ENCODE peak calls at places on chromosomes 1 and 21, in ten cellular contexts. One of them, this sample, is unnamed.
A peak's percentile ranks its signal among the peaks of the same experiment; 100 is the strongest.

GRCh38 chr1:54819195-54819536 is 18.0 kb upstream of the TTC22 start:
- DNase-seq in LoVo: no peak
- DNase-seq in progenitor cell of endocrine pancreas: no peak
- DNase-seq in occipital lobe: no peak
- DNase-seq in GM20000: no peak
- DNase-seq in GM06990: no peak
- DNase-seq in OCI-LY7: no peak
- DNase-seq in KBM-7: no peak
- DNase-seq in substantia nigra: no peak
- DNase-seq in stimulated activated CD4-positive, alpha-beta T cell treated with anti-CD3 and anti-CD28 coated beads, Interleukin-15, amount 100 ng/mL, for 1 hour: no peak
- DNase-seq in this sample: no peak

GRCh38 chr1:59013276-59013927 is 229.6 kb upstream of the JUN start:
- DNase-seq in progenitor cell of endocrine pancreas: no peak
- DNase-seq in substantia nigra: peak; percentile 11
- DNase-seq in occipital lobe: no peak
- DNase-seq in KBM-7: no peak
- DNase-seq in LoVo: peak; percentile 39
- DNase-seq in GM20000: peak; percentile 24
- DNase-seq in GM06990: peak; percentile 50
- DNase-seq in stimulated activated CD4-positive, alpha-beta T cell treated with anti-CD3 and anti-CD28 coated beads, Interleukin-15, amount 100 ng/mL, for 1 hour: no peak
- DNase-seq in OCI-LY7: no peak
- DNase-seq in this sample: no peak

GRCh38 chr1:15141933-15142647 is 11.5 kb upstream of the TMEM51 start:
- DNase-seq in KBM-7: peak; percentile 78
- DNase-seq in progenitor cell of endocrine pancreas: no peak
- DNase-seq in stimulated activated CD4-positive, alpha-beta T cell treated with anti-CD3 and anti-CD28 coated beads, Interleukin-15, amount 100 ng/mL, for 1 hour: no peak
- DNase-seq in substantia nigra: no peak
- DNase-seq in GM06990: no peak
- DNase-seq in LoVo: no peak
- DNase-seq in OCI-LY7: no peak
- DNase-seq in occipital lobe: no peak
- DNase-seq in GM20000: no peak
- DNase-seq in this sample: no peak

GRCh38 chr1:58456470-58456869 is 90.1 kb downstream of the OMA1 start:
- DNase-seq in GM20000: no peak
- DNase-seq in substantia nigra: no peak
- DNase-seq in GM06990: no peak
- DNase-seq in progenitor cell of endocrine pancreas: no peak
- DNase-seq in LoVo: no peak
- DNase-seq in KBM-7: no peak
- DNase-seq in stimulated activated CD4-positive, alpha-beta T cell treated with anti-CD3 and anti-CD28 coated beads, Interleukin-15, amount 100 ng/mL, for 1 hour: no peak
- DNase-seq in occipital lobe: no peak
- DNase-seq in OCI-LY7: no peak
- DNase-seq in this sample: no peak

GRCh38 chr1:240312872-240313271 is 221.2 kb downstream of the FMN2 start:
- DNase-seq in OCI-LY7: no peak
- DNase-seq in LoVo: no peak
- DNase-seq in stimulated activated CD4-positive, alpha-beta T cell treated with anti-CD3 and anti-CD28 coated beads, Interleukin-15, amount 100 ng/mL, for 1 hour: no peak
- DNase-seq in occipital lobe: no peak
- DNase-seq in GM20000: no peak
- DNase-seq in progenitor cell of endocrine pancreas: no peak
- DNase-seq in KBM-7: peak; percentile 66
- DNase-seq in GM06990: no peak
- DNase-seq in substantia nigra: no peak
- DNase-seq in this sample: no peak

GRCh38 chr1:154391086-154391770 is 13.9 kb upstream of the IL6R start:
- DNase-seq in substantia nigra: no peak
- DNase-seq in occipital lobe: no peak
- DNase-seq in progenitor cell of endocrine pancreas: no peak
- DNase-seq in OCI-LY7: no peak
- DNase-seq in KBM-7: no peak
- DNase-seq in stimulated activated CD4-positive, alpha-beta T cell treated with anti-CD3 and anti-CD28 coated beads, Interleukin-15, amount 100 ng/mL, for 1 hour: no peak
- DNase-seq in LoVo: no peak
- DNase-seq in GM06990: no peak
- DNase-seq in GM20000: no peak
- DNase-seq in this sample: no peak

GRCh38 chr21:17554619-17555472 is 42.0 kb downstream of the CXADR start:
- DNase-seq in occipital lobe: peak; percentile 4
- DNase-seq in KBM-7: peak; percentile 39
- DNase-seq in GM20000: peak; percentile 21
- DNase-seq in GM06990: no peak
- DNase-seq in stimulated activated CD4-positive, alpha-beta T cell treated with anti-CD3 and anti-CD28 coated beads, Interleukin-15, amount 100 ng/mL, for 1 hour: no peak
- DNase-seq in progenitor cell of endocrine pancreas: no peak
- DNase-seq in LoVo: no peak
- DNase-seq in OCI-LY7: peak; percentile 20
- DNase-seq in substantia nigra: peak; percentile 25
- DNase-seq in this sample: peak; percentile 29

GRCh38 chr21:41506005-41506404 is 2.0 kb downstream of the TMPRSS2 start:
- DNase-seq in OCI-LY7: no peak
- DNase-seq in GM06990: no peak
- DNase-seq in substantia nigra: no peak
- DNase-seq in KBM-7: no peak
- DNase-seq in progenitor cell of endocrine pancreas: no peak
- DNase-seq in occipital lobe: no peak
- DNase-seq in GM20000: no peak
- DNase-seq in stimulated activated CD4-positive, alpha-beta T cell treated with anti-CD3 and anti-CD28 coated beads, Interleukin-15, amount 100 ng/mL, for 1 hour: no peak
- DNase-seq in LoVo: no peak
- DNase-seq in this sample: no peak

GRCh38 chr1:214031267-214031650 is 43.5 kb downstream of the PROX1 start:
- DNase-seq in stimulated activated CD4-positive, alpha-beta T cell treated with anti-CD3 and anti-CD28 coated beads, Interleukin-15, amount 100 ng/mL, for 1 hour: no peak
- DNase-seq in substantia nigra: no peak
- DNase-seq in progenitor cell of endocrine pancreas: no peak
- DNase-seq in occipital lobe: no peak
- DNase-seq in OCI-LY7: no peak
- DNase-seq in GM06990: no peak
- DNase-seq in LoVo: no peak
- DNase-seq in GM20000: no peak
- DNase-seq in KBM-7: no peak
- DNase-seq in this sample: no peak

GRCh38 chr1:214429951-214430742 is 121.3 kb downstream of the PTPN14 start:
- DNase-seq in OCI-LY7: no peak
- DNase-seq in substantia nigra: no peak
- DNase-seq in GM06990: no peak
- DNase-seq in LoVo: no peak
- DNase-seq in stimulated activated CD4-positive, alpha-beta T cell treated with anti-CD3 and anti-CD28 coated beads, Interleukin-15, amount 100 ng/mL, for 1 hour: no peak
- DNase-seq in occipital lobe: no peak
- DNase-seq in KBM-7: no peak
- DNase-seq in progenitor cell of endocrine pancreas: no peak
- DNase-seq in GM20000: no peak
- DNase-seq in this sample: no peak

GRCh38 chr1:61533546-61533945 is 191.4 kb downstream of the TM2D1 start:
- DNase-seq in occipital lobe: no peak
- DNase-seq in GM06990: no peak
- DNase-seq in OCI-LY7: no peak
- DNase-seq in progenitor cell of endocrine pancreas: no peak
- DNase-seq in stimulated activated CD4-positive, alpha-beta T cell treated with anti-CD3 and anti-CD28 coated beads, Interleukin-15, amount 100 ng/mL, for 1 hour: no peak
- DNase-seq in LoVo: no peak
- DNase-seq in substantia nigra: no peak
- DNase-seq in KBM-7: no peak
- DNase-seq in GM20000: no peak
- DNase-seq in this sample: no peak

GRCh38 chr1:8545078-8545477 is 227.2 kb downstream of the SLC45A1 start:
- DNase-seq in progenitor cell of endocrine pancreas: no peak
- DNase-seq in KBM-7: no peak
- DNase-seq in GM06990: no peak
- DNase-seq in OCI-LY7: peak; percentile 55
- DNase-seq in stimulated activated CD4-positive, alpha-beta T cell treated with anti-CD3 and anti-CD28 coated beads, Interleukin-15, amount 100 ng/mL, for 1 hour: no peak
- DNase-seq in GM20000: no peak
- DNase-seq in occipital lobe: no peak
- DNase-seq in substantia nigra: no peak
- DNase-seq in LoVo: no peak
- DNase-seq in this sample: no peak

GRCh38 chr21:27213328-27213727 is 246.4 kb upstream of the ADAMTS5 start:
- DNase-seq in KBM-7: no peak
- DNase-seq in GM20000: no peak
- DNase-seq in substantia nigra: no peak
- DNase-seq in GM06990: no peak
- DNase-seq in OCI-LY7: no peak
- DNase-seq in LoVo: no peak
- DNase-seq in stimulated activated CD4-positive, alpha-beta T cell treated with anti-CD3 and anti-CD28 coated beads, Interleukin-15, amount 100 ng/mL, for 1 hour: no peak
- DNase-seq in occipital lobe: no peak
- DNase-seq in progenitor cell of endocrine pancreas: no peak
- DNase-seq in this sample: no peak

GRCh38 chr1:81808760-81809159 is 8.0 kb downstream of the ADGRL2 start:
- DNase-seq in progenitor cell of endocrine pancreas: no peak
- DNase-seq in GM06990: no peak
- DNase-seq in stimulated activated CD4-positive, alpha-beta T cell treated with anti-CD3 and anti-CD28 coated beads, Interleukin-15, amount 100 ng/mL, for 1 hour: no peak
- DNase-seq in OCI-LY7: no peak
- DNase-seq in substantia nigra: no peak
- DNase-seq in GM20000: no peak
- DNase-seq in LoVo: no peak
- DNase-seq in KBM-7: no peak
- DNase-seq in occipital lobe: no peak
- DNase-seq in this sample: no peak

GRCh38 chr1:224498574-224499170 is 64.1 kb upstream of the WDR26 start:
- DNase-seq in substantia nigra: peak; percentile 20
- DNase-seq in occipital lobe: no peak
- DNase-seq in LoVo: peak; percentile 12
- DNase-seq in GM06990: no peak
- DNase-seq in OCI-LY7: no peak
- DNase-seq in KBM-7: peak; percentile 67
- DNase-seq in GM20000: no peak
- DNase-seq in progenitor cell of endocrine pancreas: no peak
- DNase-seq in stimulated activated CD4-positive, alpha-beta T cell treated with anti-CD3 and anti-CD28 coated beads, Interleukin-15, amount 100 ng/mL, for 1 hour: no peak
- DNase-seq in this sample: no peak

GRCh38 chr1:20105856-20106255 is 13.5 kb downstream of the PLA2G2D start:
- DNase-seq in LoVo: peak; percentile 20
- DNase-seq in OCI-LY7: no peak
- DNase-seq in GM20000: no peak
- DNase-seq in GM06990: no peak
- DNase-seq in stimulated activated CD4-positive, alpha-beta T cell treated with anti-CD3 and anti-CD28 coated beads, Interleukin-15, amount 100 ng/mL, for 1 hour: no peak
- DNase-seq in progenitor cell of endocrine pancreas: no peak
- DNase-seq in KBM-7: no peak
- DNase-seq in substantia nigra: no peak
- DNase-seq in occipital lobe: no peak
- DNase-seq in this sample: no peak

GRCh38 chr1:54325705-54326461 is 80.3 kb downstream of the SSBP3 start:
- DNase-seq in stimulated activated CD4-positive, alpha-beta T cell treated with anti-CD3 and anti-CD28 coated beads, Interleukin-15, amount 100 ng/mL, for 1 hour: no peak
- DNase-seq in substantia nigra: no peak
- DNase-seq in OCI-LY7: no peak
- DNase-seq in progenitor cell of endocrine pancreas: no peak
- DNase-seq in occipital lobe: no peak
- DNase-seq in LoVo: no peak
- DNase-seq in GM20000: no peak
- DNase-seq in GM06990: no peak
- DNase-seq in KBM-7: no peak
- DNase-seq in this sample: no peak

GRCh38 chr1:23196627-23197328 is 20.5 kb downstream of the HTR1D start:
- DNase-seq in LoVo: peak; percentile 74
- DNase-seq in progenitor cell of endocrine pancreas: no peak
- DNase-seq in GM20000: no peak
- DNase-seq in substantia nigra: no peak
- DNase-seq in occipital lobe: no peak
- DNase-seq in GM06990: no peak
- DNase-seq in KBM-7: no peak
- DNase-seq in OCI-LY7: no peak
- DNase-seq in stimulated activated CD4-positive, alpha-beta T cell treated with anti-CD3 and anti-CD28 coated beads, Interleukin-15, amount 100 ng/mL, for 1 hour: no peak
- DNase-seq in this sample: no peak

GRCh38 chr1:244319283-244320132 is 132.2 kb downstream of the ADSS2 start:
- DNase-seq in GM20000: peak; percentile 45
- DNase-seq in OCI-LY7: peak; percentile 7
- DNase-seq in substantia nigra: no peak
- DNase-seq in progenitor cell of endocrine pancreas: no peak
- DNase-seq in GM06990: peak; percentile 45
- DNase-seq in LoVo: no peak
- DNase-seq in KBM-7: peak; percentile 91
- DNase-seq in occipital lobe: no peak
- DNase-seq in stimulated activated CD4-positive, alpha-beta T cell treated with anti-CD3 and anti-CD28 coated beads, Interleukin-15, amount 100 ng/mL, for 1 hour: no peak
- DNase-seq in this sample: no peak

GRCh38 chr1:117575586-117576225 is 30.1 kb upstream of the TENT5C start:
- DNase-seq in GM06990: no peak
- DNase-seq in substantia nigra: no peak
- DNase-seq in KBM-7: no peak
- DNase-seq in OCI-LY7: no peak
- DNase-seq in stimulated activated CD4-positive, alpha-beta T cell treated with anti-CD3 and anti-CD28 coated beads, Interleukin-15, amount 100 ng/mL, for 1 hour: no peak
- DNase-seq in GM20000: no peak
- DNase-seq in occipital lobe: no peak
- DNase-seq in LoVo: no peak
- DNase-seq in progenitor cell of endocrine pancreas: no peak
- DNase-seq in this sample: no peak

GRCh38 chr1:91846007-91846620 is 39.8 kb downstream of the TGFBR3 start:
- DNase-seq in GM20000: no peak
- DNase-seq in LoVo: peak; percentile 37
- DNase-seq in substantia nigra: no peak
- DNase-seq in stimulated activated CD4-positive, alpha-beta T cell treated with anti-CD3 and anti-CD28 coated beads, Interleukin-15, amount 100 ng/mL, for 1 hour: no peak
- DNase-seq in KBM-7: peak; percentile 66
- DNase-seq in occipital lobe: no peak
- DNase-seq in OCI-LY7: no peak
- DNase-seq in progenitor cell of endocrine pancreas: no peak
- DNase-seq in GM06990: no peak
- DNase-seq in this sample: no peak

GRCh38 chr1:203600782-203601513 is 25.7 kb upstream of the ATP2B4 start:
- DNase-seq in KBM-7: no peak
- DNase-seq in progenitor cell of endocrine pancreas: no peak
- DNase-seq in GM20000: no peak
- DNase-seq in OCI-LY7: no peak
- DNase-seq in substantia nigra: no peak
- DNase-seq in occipital lobe: no peak
- DNase-seq in GM06990: no peak
- DNase-seq in LoVo: no peak
- DNase-seq in stimulated activated CD4-positive, alpha-beta T cell treated with anti-CD3 and anti-CD28 coated beads, Interleukin-15, amount 100 ng/mL, for 1 hour: no peak
- DNase-seq in this sample: no peak

GRCh38 chr1:37261129-37261528 is 213.3 kb upstream of the ZC3H12A start:
- DNase-seq in KBM-7: no peak
- DNase-seq in progenitor cell of endocrine pancreas: no peak
- DNase-seq in GM06990: no peak
- DNase-seq in substantia nigra: no peak
- DNase-seq in GM20000: no peak
- DNase-seq in occipital lobe: no peak
- DNase-seq in OCI-LY7: no peak
- DNase-seq in LoVo: no peak
- DNase-seq in stimulated activated CD4-positive, alpha-beta T cell treated with anti-CD3 and anti-CD28 coated beads, Interleukin-15, amount 100 ng/mL, for 1 hour: no peak
- DNase-seq in this sample: no peak

GRCh38 chr1:233112184-233113008 is 162.0 kb downstream of the NTPCR start:
- DNase-seq in occipital lobe: no peak
- DNase-seq in OCI-LY7: no peak
- DNase-seq in LoVo: no peak
- DNase-seq in GM20000: no peak
- DNase-seq in GM06990: no peak
- DNase-seq in stimulated activated CD4-positive, alpha-beta T cell treated with anti-CD3 and anti-CD28 coated beads, Interleukin-15, amount 100 ng/mL, for 1 hour: no peak
- DNase-seq in KBM-7: peak; percentile 19
- DNase-seq in progenitor cell of endocrine pancreas: no peak
- DNase-seq in substantia nigra: no peak
- DNase-seq in this sample: no peak

GRCh38 chr1:11383553-11384169 is 95.3 kb upstream of the DISP3 start:
- DNase-seq in GM20000: no peak
- DNase-seq in LoVo: no peak
- DNase-seq in stimulated activated CD4-positive, alpha-beta T cell treated with anti-CD3 and anti-CD28 coated beads, Interleukin-15, amount 100 ng/mL, for 1 hour: no peak
- DNase-seq in occipital lobe: peak; percentile 10
- DNase-seq in GM06990: no peak
- DNase-seq in KBM-7: peak; percentile 83
- DNase-seq in substantia nigra: no peak
- DNase-seq in progenitor cell of endocrine pancreas: no peak
- DNase-seq in OCI-LY7: no peak
- DNase-seq in this sample: no peak

GRCh38 chr21:35026617-35027557 is 22.2 kb downstream of the RUNX1 start:
- DNase-seq in KBM-7: peak; percentile 99
- DNase-seq in GM20000: peak; percentile 65
- DNase-seq in stimulated activated CD4-positive, alpha-beta T cell treated with anti-CD3 and anti-CD28 coated beads, Interleukin-15, amount 100 ng/mL, for 1 hour: peak; percentile 63
- DNase-seq in progenitor cell of endocrine pancreas: no peak
- DNase-seq in LoVo: no peak
- DNase-seq in occipital lobe: no peak
- DNase-seq in GM06990: peak; percentile 88
- DNase-seq in OCI-LY7: peak; percentile 93
- DNase-seq in substantia nigra: peak; percentile 44
- DNase-seq in this sample: peak; percentile 27

GRCh38 chr21:38979271-38980196 is 173.8 kb downstream of the ETS2 start:
- DNase-seq in progenitor cell of endocrine pancreas: no peak
- DNase-seq in GM06990: no peak
- DNase-seq in KBM-7: no peak
- DNase-seq in occipital lobe: no peak
- DNase-seq in LoVo: no peak
- DNase-seq in GM20000: no peak
- DNase-seq in stimulated activated CD4-positive, alpha-beta T cell treated with anti-CD3 and anti-CD28 coated beads, Interleukin-15, amount 100 ng/mL, for 1 hour: no peak
- DNase-seq in substantia nigra: no peak
- DNase-seq in OCI-LY7: no peak
- DNase-seq in this sample: no peak

This sample was measured in nucleus accumbens.